ENCODE peak calls at places on chromosomes 7 and 10, in six cellular contexts. R, W, D, P, A and Q are unnamed samples.

GRCh38 chr7:27850531-27850930 is 110.6 kb downstream of the TAX1BP1 start:
- DNase-seq in R (no peak), W (no peak), D (no peak), P (no peak), A (no peak), Q (no peak)

GRCh38 chr10:114686013-114686412 is 27.9 kb upstream of the ABLIM1 start:
- DNase-seq in R (no peak), W (no peak), D (no peak), P (no peak), A (no peak), Q (no peak)

GRCh38 chr7:76302299-76303056 is at the start of gene HSPB1:
- DNase-seq in R (peak; percentile 96), W (peak; percentile 64), D (peak; percentile 65), P (peak; percentile 87), A (peak; percentile 60), Q (peak; percentile 82)

GRCh38 chr7:47890606-47891005 is 57.7 kb downstream of the PKD1L1 start:
- DNase-seq in R (no peak), W (no peak), D (no peak), P (no peak), A (no peak), Q (no peak)

GRCh38 chr10:62050941-62051433 is 149.5 kb downstream of the ARID5B start:
- DNase-seq in R (peak; percentile 55), W (no peak), D (peak; percentile 70), P (no peak), A (peak; percentile 67), Q (no peak)

GRCh38 chr7:55533050-55533728 is 39.1 kb downstream of the VOPP1 start:
- DNase-seq in R (no peak), W (peak; percentile 60), D (no peak), P (no peak), A (peak; percentile 98), Q (peak; percentile 52)

GRCh38 chr10:3166496-3167290 is 5.9 kb downstream of the PITRM1 start:
- DNase-seq in R (no peak), W (no peak), D (no peak), P (no peak), A (no peak), Q (no peak)

GRCh38 chr7:95509199-95509598 is 23.5 kb downstream of the ASB4 start:
- DNase-seq in R (peak; percentile 11), W (no peak), D (peak; percentile 25), P (no peak), A (no peak), Q (no peak)

GRCh38 chr10:52950578-52950977 is 178.0 kb upstream of the MBL2 start:
- DNase-seq in R (no peak), W (no peak), D (peak; percentile 7), P (no peak), A (no peak), Q (no peak)

GRCh38 chr10:69881202-69881601 is 79.5 kb downstream of the COL13A1 start:
- DNase-seq in R (no peak), W (no peak), D (no peak), P (no peak), A (no peak), Q (no peak)

GRCh38 chr10:73413108-73413527 is 740 bp downstream of the ANXA7 start:
- DNase-seq in R (peak; percentile 78), W (peak; percentile 34), D (peak; percentile 81), P (no peak), A (peak; percentile 41), Q (peak; percentile 39)
- TF ChIP-seq TAF1 in R (peak; percentile 56), W (no peak), D (no peak), P (no peak), A (peak; percentile 37), Q (no peak)

DNA sequence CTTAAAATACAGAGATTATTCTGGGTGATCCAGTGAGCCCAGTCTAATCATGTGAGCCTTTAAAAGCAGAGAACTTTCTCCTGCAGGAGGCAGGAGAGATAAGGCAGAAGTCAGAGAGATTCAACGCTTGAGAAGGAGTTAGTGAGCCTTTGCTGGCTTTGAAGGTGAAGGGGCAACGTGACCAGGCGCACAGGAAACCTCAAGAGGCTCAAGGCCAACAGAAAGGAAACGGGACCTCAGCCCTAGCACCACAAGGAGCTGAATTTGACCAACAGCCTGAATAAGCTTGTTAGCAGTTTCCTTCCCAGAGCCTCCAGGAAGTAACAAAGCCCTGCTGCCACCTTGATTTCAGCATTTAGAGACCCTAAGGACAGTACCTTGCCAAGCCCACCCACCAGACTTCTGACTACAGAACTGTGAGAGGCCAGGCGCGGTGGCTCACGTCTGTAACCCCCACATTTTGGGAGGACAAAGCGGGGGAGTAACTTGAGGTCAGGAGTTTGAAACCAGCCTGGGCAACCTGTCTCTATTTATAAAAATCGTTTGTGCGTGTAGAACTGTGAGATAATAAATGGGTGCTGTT is 87.3 kb upstream of the KAT6B start:
- DNase-seq in R (peak; percentile 74), W (peak; percentile 45), D (peak; percentile 16), P (peak; percentile 45), A (peak; percentile 94), Q (peak; percentile 20)
- TF ChIP-seq POLR2A in R (no peak), W (peak; percentile 51), D (no peak), P (no peak), A (no peak), Q (no peak)

GRCh38 chr10:94992811-94993210 is 54.4 kb downstream of the CYP2C9 start:
- DNase-seq in R (no peak), W (no peak), D (no peak), P (peak; percentile 50), A (no peak), Q (no peak)
- TF ChIP-seq TAF1 in R (no peak), W (no peak), D (no peak), P (no peak), A (no peak), Q (no peak)

GRCh38 chr10:125291841-125292240 is 131.5 kb upstream of the CTBP2 start:
- DNase-seq in R (no peak), W (no peak), D (no peak), P (no peak), A (no peak), Q (no peak)
- TF ChIP-seq POLR2A in R (no peak), W (no peak), D (no peak), P (no peak), A (no peak), Q (no peak)

GRCh38 chr7:16982640-16983103 is 100.9 kb upstream of the AGR3 start:
- DNase-seq in R (peak; percentile 33), W (no peak), D (peak; percentile 58), P (no peak), A (no peak), Q (no peak)
- TF ChIP-seq TAF1 in R (no peak), W (no peak), D (no peak), P (no peak), A (no peak), Q (no peak)

GRCh38 chr10:113681533-113682470 is 2.1 kb downstream of the CASP7 start:
- DNase-seq in R (no peak), W (no peak), D (no peak), P (no peak), A (peak; percentile 77), Q (peak; percentile 34)

GRCh38 chr10:113680172-113681111 is 730 bp downstream of the CASP7 start:
- DNase-seq in R (peak; percentile 21), W (no peak), D (peak; percentile 24), P (no peak), A (peak; percentile 42), Q (no peak)

GRCh38 chr10:113683300-113683699 is 3.6 kb downstream of the CASP7 start:
- DNase-seq in R (no peak), W (no peak), D (no peak), P (no peak), A (no peak), Q (no peak)

DNA sequence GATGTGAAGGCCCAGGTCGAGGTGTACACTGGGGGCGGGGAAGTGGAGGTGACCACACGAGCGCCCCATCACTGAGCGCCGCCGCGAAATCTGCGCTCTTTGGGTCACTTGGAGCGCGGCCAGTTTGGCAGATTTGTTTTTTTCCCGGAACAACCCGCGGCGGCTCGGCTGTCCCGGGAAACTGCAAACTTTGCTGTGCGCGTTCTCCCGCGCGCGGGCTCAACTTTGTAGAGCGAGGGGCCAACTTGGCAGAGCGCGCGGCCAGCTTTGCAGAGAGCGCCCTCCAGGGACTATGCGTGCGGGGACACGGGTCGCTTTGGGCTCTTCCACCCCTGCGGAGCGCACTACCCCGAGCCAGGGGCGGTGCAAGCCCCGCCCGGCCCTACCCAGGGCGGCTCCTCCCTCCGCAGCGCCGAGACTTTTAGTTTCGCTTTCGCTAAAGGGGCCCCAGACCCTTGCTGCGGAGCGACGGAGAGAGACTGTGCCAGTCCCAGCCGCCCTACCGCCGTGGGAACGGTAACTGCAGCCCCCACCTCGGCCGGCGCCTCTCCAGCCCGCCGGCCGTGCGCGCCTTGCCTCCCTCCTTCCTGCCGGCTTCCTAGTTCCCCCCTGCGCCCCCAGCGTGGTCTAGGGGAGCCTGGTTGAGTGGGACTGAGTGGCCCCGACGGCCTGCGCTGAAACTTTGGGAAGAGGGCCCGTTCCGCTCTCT is at the start of gene CASP7:
- DNase-seq in R (peak; percentile 66), W (peak; percentile 75), D (peak; percentile 83), P (peak; percentile 84), A (no peak), Q (peak; percentile 75)
- TF ChIP-seq POLR2A in R (no peak), W (peak; percentile 73), D (peak; percentile 49), P (peak; percentile 50), A (peak; percentile 84), Q (peak; percentile 69)

GRCh38 chr10:26336979-26337378 is 101.2 kb upstream of the APBB1IP start:
- DNase-seq in R (no peak), W (no peak), D (no peak), P (no peak), A (no peak), Q (no peak)

GRCh38 chr10:26334232-26334931 is 103.8 kb upstream of the APBB1IP start:
- DNase-seq in R (no peak), W (no peak), D (no peak), P (no peak), A (no peak), Q (no peak)

GRCh38 chr10:26331376-26331775 is 106.8 kb upstream of the APBB1IP start:
- DNase-seq in R (no peak), W (no peak), D (no peak), P (no peak), A (no peak), Q (no peak)

GRCh38 chr10:26335574-26336093 is 102.5 kb upstream of the APBB1IP start:
- DNase-seq in R (no peak), W (no peak), D (no peak), P (no peak), A (no peak), Q (no peak)

DNA sequence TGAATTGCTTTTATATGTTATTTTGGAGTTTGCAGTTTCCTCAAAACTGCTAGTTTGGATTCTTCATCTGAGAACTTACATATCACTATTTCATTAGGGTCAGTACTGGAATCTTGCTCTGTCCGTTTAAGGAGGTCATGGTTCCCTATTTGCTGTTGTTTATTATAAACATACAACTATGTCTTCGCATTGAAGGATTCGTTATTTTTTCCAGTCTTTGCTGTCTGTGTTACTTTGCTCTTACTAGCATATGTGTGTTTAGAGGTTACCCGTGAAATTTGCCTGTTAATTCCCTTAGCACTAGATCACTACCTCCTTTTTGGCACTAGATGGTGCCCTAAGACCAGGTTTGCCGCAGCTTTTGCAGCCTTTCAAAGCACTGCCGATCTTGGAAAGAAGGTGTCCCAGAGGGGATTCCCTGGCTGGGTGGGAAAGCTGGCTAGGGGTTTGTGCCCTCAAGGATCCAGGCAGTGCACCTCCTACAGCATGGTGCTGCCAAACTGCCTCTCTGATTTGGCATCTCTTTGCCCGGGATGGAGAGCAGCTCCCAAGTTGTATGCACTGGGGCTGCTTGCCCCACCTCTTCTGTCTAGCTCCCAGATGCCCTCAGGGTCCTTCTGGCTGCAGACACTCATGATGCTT is 103.1 kb upstream of the APBB1IP start:
- DNase-seq in R (peak; percentile 64), W (peak; percentile 17), D (peak; percentile 50), P (peak; percentile 58), A (peak; percentile 73), Q (peak; percentile 30)
- TF ChIP-seq TAF1 in R (no peak), W (no peak), D (no peak), P (no peak), A (no peak), Q (no peak)

GRCh38 chr7:41872951-41873350 is 170.1 kb upstream of the INHBA start:
- DNase-seq in R (no peak), W (no peak), D (no peak), P (no peak), A (no peak), Q (no peak)
- TF ChIP-seq POLR2A in R (no peak), W (no peak), D (no peak), P (no peak), A (no peak), Q (no peak)